ENCODE peak calls at places on chromosomes 5 and 9, in eight cellular contexts. T, B, N, R, G, A, E and C are unnamed samples.

GRCh38 chr9:91516781-91517180 is 93.1 kb upstream of the NFIL3 start:
- DNase-seq in T (no peak), B (no peak), N (no peak), R (no peak), G (no peak), A (no peak), E (no peak), C (no peak)

GRCh38 chr9:129640086-129640870 is 1.7 kb downstream of the ASB6 start:
- DNase-seq in T (peak; percentile 70), B (no peak), N (peak; percentile 45), R (no peak), G (no peak), A (peak; percentile 63), E (no peak), C (no peak)

GRCh38 chr5:27906911-27907590 is 868.7 kb upstream of the CDH9 start:
- DNase-seq in T (no peak), B (no peak), N (peak; percentile 53), R (peak; percentile 86), G (peak; percentile 92), A (peak; percentile 32), E (no peak), C (no peak)

GRCh38 chr5:58764199-58764598 is 181.3 kb downstream of the RAB3C start:
- DNase-seq in T (no peak), B (no peak), N (no peak), R (peak; percentile 71), G (peak; percentile 11), A (no peak), E (no peak), C (no peak)

GRCh38 chr9:124438091-124438490 is 12.2 kb upstream of the ADGRD2 start:
- DNase-seq in T (no peak), B (no peak), N (no peak), R (no peak), G (no peak), A (no peak), E (no peak), C (no peak)

GRCh38 chr9:20351715-20352114 is 270.6 kb downstream of the MLLT3 start:
- DNase-seq in T (no peak), B (peak; percentile 45), N (no peak), R (no peak), G (peak; percentile 16), A (no peak), E (no peak), C (no peak)

GRCh38 chr5:145797336-145797735 is 37.8 kb downstream of the PRELID2 start:
- DNase-seq in T (peak; percentile 12), B (peak; percentile 6), N (no peak), R (peak; percentile 59), G (no peak), A (peak; percentile 41), E (no peak), C (no peak)

GRCh38 chr5:137832416-137832815 is 35.2 kb upstream of the MYOT start:
- DNase-seq in T (no peak), B (no peak), N (no peak), R (no peak), G (no peak), A (no peak), E (no peak), C (no peak)

GRCh38 chr5:36458746-36459145 is 147.7 kb upstream of the SLC1A3 start:
- DNase-seq in T (no peak), B (no peak), N (no peak), R (no peak), G (no peak), A (no peak), E (no peak), C (no peak)

GRCh38 chr5:36462295-36463021 is 143.9 kb upstream of the SLC1A3 start:
- DNase-seq in T (no peak), B (peak; percentile 53), N (peak; percentile 61), R (peak; percentile 79), G (peak; percentile 82), A (peak; percentile 30), E (no peak), C (no peak)

GRCh38 chr5:36457511-36458260 is 148.7 kb upstream of the SLC1A3 start:
- DNase-seq in T (peak; percentile 83), B (peak; percentile 91), N (no peak), R (no peak), G (no peak), A (peak; percentile 52), E (no peak), C (no peak)

DNA sequence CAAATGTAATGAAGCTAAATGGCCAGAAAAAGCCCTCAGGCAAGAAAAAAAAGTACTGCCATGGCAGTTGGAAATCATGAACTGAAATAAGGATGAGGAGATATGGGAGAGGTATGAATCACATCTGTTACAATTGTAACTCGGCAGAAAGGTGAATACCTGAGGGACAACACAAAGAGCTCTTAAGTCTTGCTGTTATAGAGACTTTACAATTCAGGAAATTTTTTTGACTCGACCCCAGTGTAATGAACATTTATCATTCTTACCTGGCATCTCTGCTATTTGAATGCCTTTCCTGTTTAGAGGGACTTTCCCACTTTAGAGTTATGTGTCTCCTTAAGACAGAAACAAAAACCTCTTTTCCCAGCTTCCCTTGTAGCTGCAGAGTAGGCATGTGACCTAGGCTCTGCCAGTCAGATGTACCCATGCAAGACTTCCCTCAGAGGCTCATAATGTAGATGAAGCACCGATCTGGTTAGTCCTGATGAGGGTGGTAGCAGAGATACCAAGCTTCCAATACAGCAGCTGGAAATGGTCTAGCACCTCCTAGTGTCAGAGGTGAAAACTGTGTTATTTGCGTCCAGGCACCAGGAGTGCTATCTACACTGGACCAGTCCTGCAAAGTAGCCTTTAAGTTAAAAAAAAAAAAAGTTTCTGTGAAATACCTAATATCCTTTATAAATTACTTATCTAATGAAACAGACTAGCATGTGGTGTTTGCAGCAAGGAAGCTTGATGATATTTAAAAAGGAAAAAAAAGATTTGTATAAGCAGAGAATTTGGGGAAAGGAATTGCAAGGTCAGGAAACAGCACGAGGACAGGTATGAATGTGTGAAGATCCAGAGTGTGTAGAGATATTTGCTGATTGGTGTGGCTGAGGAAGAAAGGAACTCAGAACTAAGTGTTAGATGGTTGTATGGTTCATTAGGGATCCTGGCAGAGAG is 146.9 kb upstream of the SLC1A3 start:
- DNase-seq in T (no peak), B (no peak), N (peak; percentile 49), R (peak; percentile 78), G (peak; percentile 87), A (no peak), E (no peak), C (no peak)
- TF ChIP-seq CTCF in T (peak; percentile 14), B (peak; percentile 34), N (peak; percentile 23), R (peak; percentile 40), G (peak; percentile 72), A (peak; percentile 29), E (no peak), C (peak; percentile 24)

DNA sequence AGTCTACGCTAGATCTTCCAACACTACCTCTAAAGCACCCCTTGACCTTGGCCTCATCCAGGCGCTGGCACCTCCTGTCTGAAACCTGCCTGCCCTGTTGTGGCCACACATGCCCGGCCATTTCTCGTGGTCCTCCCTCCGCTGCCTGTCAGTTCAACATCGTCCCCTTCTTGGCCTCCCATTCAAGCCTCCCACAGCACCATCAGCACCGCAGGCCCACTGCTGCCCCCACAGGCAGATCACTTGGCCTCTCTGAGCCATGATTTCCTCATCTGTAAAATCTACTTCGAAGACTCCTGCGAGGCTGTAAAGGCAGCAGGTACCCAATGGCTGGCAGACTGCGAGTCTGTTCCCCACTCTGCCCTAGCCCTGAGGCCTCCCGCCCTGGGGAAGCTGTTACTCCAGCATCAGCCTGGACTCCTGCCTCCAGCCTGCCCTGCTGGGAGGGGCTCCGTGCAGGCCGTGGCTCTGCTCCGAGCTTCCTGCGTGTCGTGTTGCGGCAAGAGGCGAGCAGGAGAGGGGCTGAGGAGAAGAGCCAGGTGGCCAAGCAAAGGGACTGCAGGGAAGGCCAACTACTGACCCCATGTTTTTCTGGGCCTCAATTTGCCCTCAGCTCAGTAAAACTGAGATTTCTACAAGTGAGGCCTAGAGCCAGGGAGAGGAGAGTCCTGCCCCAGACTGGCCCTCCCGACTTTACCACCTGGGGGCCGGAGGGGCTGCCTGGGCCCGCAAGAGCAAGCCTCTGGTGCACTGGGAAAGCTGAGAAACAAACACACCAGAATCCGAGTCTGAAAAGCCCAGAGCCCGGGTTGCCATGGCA is 70.5 kb upstream of the LRRTM2 start:
- DNase-seq in T (no peak), B (no peak), N (no peak), R (no peak), G (no peak), A (no peak), E (no peak), C (no peak)
- TF ChIP-seq CTCF in T (no peak), B (no peak), N (no peak), R (no peak), G (peak; percentile 25), A (peak; percentile 30), E (no peak), C (no peak)

DNA sequence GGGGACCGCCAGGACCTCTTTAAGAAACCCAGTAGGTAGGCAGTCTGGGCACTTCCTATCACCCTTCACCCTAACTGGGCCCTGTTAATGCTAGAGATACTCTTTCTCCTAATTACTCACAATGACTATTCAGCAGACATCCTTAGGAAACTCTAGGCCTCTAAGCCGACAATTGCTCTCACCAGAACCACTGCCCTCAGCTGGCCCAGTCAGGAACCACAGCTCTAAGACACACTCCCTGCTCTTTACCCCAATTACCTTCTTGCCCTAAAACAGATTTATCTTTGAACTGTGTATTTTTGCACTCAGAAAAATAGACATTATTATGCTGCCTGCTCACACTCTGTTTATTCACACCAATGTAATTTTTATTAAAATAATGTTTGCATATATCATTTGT is 432.6 kb upstream of the SLC30A5 start:
- DNase-seq in T (no peak), B (peak; percentile 26), N (peak; percentile 17), R (peak; percentile 62), G (no peak), A (no peak), E (no peak), C (peak; percentile 34)
- TF ChIP-seq CTCF in T (peak; percentile 46), B (peak; percentile 51), N (no peak), R (peak; percentile 64), G (peak; percentile 61), A (peak; percentile 41), E (peak; percentile 47), C (peak; percentile 31)

GRCh38 chr5:6581559-6582426 is 51.1 kb downstream of the NSUN2 start:
- DNase-seq in T (peak; percentile 61), B (no peak), N (no peak), R (no peak), G (no peak), A (no peak), E (no peak), C (no peak)

GRCh38 chr5:6584727-6585126 is 48.1 kb downstream of the NSUN2 start:
- DNase-seq in T (no peak), B (no peak), N (no peak), R (no peak), G (no peak), A (no peak), E (no peak), C (no peak)

GRCh38 chr5:6584101-6584645 is 48.7 kb downstream of the NSUN2 start:
- DNase-seq in T (no peak), B (no peak), N (no peak), R (no peak), G (no peak), A (no peak), E (no peak), C (no peak)

GRCh38 chr5:6582507-6583048 is 50.3 kb downstream of the NSUN2 start:
- DNase-seq in T (no peak), B (no peak), N (no peak), R (no peak), G (no peak), A (no peak), E (no peak), C (no peak)

DNA sequence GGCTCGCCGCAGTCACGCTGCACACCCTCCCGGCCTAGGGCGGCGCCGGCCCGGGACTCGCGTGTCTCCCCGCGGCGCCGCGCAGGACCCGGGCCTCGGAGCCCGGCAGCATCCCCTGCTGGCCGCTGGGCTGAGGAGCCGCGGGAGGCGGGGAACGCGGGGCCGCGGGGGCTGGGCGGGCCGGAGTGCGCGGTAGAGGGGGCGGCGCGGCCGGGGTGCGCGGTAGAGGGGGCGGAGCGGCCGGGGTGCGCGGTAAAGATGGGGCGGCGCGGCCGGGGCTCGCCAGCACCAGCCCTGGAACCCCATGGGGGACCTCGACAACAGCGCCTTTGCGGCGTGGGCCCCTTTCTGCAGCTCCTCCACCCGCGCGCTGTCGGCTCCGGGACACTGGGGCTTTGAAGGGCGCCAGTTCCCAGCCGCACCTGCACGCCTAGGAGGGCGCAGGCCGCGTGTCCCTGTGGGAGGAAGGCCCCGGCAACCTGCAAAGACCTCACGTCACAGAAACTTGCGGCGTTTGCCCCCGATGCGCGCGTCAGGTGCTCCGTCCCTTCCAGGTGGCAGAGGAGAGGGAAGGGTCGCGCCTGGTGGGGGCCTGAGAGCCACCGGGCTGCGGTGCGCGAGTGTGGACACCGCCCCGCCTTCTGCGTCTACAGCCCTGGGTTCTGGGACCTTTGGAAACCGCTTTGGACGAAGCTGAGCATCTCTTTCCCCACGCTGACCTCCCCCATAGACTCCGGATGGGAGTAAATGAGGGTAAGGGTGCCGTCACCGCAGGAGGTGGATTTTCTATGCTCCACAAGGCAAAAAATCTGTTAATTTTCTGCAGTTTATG is 49.6 kb downstream of the NSUN2 start:
- DNase-seq in T (no peak), B (no peak), N (no peak), R (peak; percentile 18), G (no peak), A (no peak), E (peak; percentile 39), C (peak; percentile 20)
- TF ChIP-seq CTCF in T (peak; percentile 49), B (no peak), N (peak; percentile 37), R (peak; percentile 15), G (peak; percentile 47), A (peak; percentile 31), E (peak; percentile 65), C (peak; percentile 28)